ENCODE peak calls at places on chromosomes 2 and 18, in ten cellular contexts. O is mesothelial cell of epicardium, Z is IMR-90, N is GM06990, C is GM20000, S is endothelial cell, P is astrocyte, F is cardiac fibroblast, J is hepatocyte, X is pancreas. B is an unnamed sample.

GRCh38 chr2:95314964-95315611 is 17.9 kb downstream of the KCNIP3 start:
- DNase-seq in F (peak), J (peak), S (peak), N (no peak), P (no peak), Z (peak), C (peak), X (peak), O (no peak), B (peak)

GRCh38 chr2:65782996-65783650 is 350.7 kb upstream of the SPRED2 start:
- DNase-seq in Z (no peak), P (no peak), J (no peak), X (no peak), S (no peak), F (no peak), C (no peak), N (no peak), O (no peak), B (no peak)

GRCh38 chr2:35783723-35784122 is 571.9 kb upstream of the CRIM1 start:
- DNase-seq in X (peak), S (no peak), Z (no peak), P (no peak), C (no peak), F (no peak), J (peak), O (no peak), N (no peak), B (peak)

GRCh38 chr2:130846233-130846632 is 9.5 kb downstream of the ARHGEF4 start:
- DNase-seq in X (no peak), O (no peak), F (no peak), J (no peak), N (no peak), S (no peak), Z (no peak), P (no peak), C (no peak), B (no peak)

GRCh38 chr18:39749154-39749553 is 2183.6 kb upstream of the CELF4 start:
- DNase-seq in J (no peak), Z (no peak), X (no peak), C (no peak), F (no peak), P (no peak), S (no peak), N (no peak), O (no peak), B (no peak)

GRCh38 chr2:104858325-104858978 is 4.5 kb downstream of the POU3F3 start:
- DNase-seq in X (no peak), S (no peak), O (no peak), Z (no peak), F (no peak), P (no peak), J (no peak), N (no peak), C (no peak), B (no peak)

GRCh38 chr2:38997784-38998183 is 108.1 kb downstream of the ARHGEF33 start:
- DNase-seq in O (no peak), S (no peak), Z (peak), N (no peak), F (peak), J (peak), C (no peak), P (peak), X (no peak), B (no peak)

GRCh38 chr2:113822087-113822805 is 65.8 kb upstream of the SLC35F5 start:
- DNase-seq in J (no peak), Z (peak), X (no peak), O (no peak), C (no peak), S (no peak), P (no peak), N (no peak), F (no peak), B (no peak)

GRCh38 chr2:205694256-205694655 is 12.0 kb downstream of the NRP2 start:
- DNase-seq in O (no peak), X (no peak), P (no peak), Z (no peak), N (no peak), S (no peak), J (no peak), C (no peak), F (no peak), B (no peak)

GRCh38 chr2:51013060-51013746 is 18.7 kb downstream of the NRXN1 start:
- DNase-seq in S (no peak), X (peak), F (no peak), N (no peak), P (no peak), O (no peak), C (no peak), J (peak), Z (peak), B (peak)

GRCh38 chr18:21112543-21113105 is 1.0 kb upstream of the ROCK1 start:
- DNase-seq in S (no peak), X (no peak), N (no peak), O (no peak), J (no peak), F (peak), C (no peak), P (no peak), Z (peak), B (no peak)

GRCh38 chr18:48073231-48073930 is 142.9 kb upstream of the SMAD2 start:
- DNase-seq in F (no peak), X (no peak), S (no peak), P (no peak), N (no peak), Z (no peak), J (no peak), C (no peak), O (no peak), B (no peak)

GRCh38 chr18:50142441-50143120 is 52.4 kb downstream of the MYO5B start:
- DNase-seq in C (no peak), P (peak), X (no peak), F (no peak), J (no peak), S (no peak), Z (no peak), O (no peak), N (no peak), B (no peak)

GRCh38 chr2:224400886-224401632 is 848 bp downstream of the FAM124B start:
- DNase-seq in Z (no peak), P (no peak), F (no peak), N (no peak), O (no peak), C (no peak), X (no peak), S (no peak), J (no peak), B (no peak)

GRCh38 chr18:3447035-3447894 is 2.7 kb upstream of the TGIF1 start:
- DNase-seq in X (no peak), O (no peak), N (no peak), Z (peak), J (peak), F (peak), C (peak), P (peak), S (peak), B (peak)

GRCh38 chr18:57716550-57716949 is 86.6 kb downstream of the ATP8B1 start:
- DNase-seq in O (no peak), J (no peak), X (no peak), P (no peak), N (no peak), C (no peak), Z (no peak), F (no peak), S (no peak), B (no peak)

GRCh38 chr2:72603481-72603880 is 222.4 kb downstream of the EXOC6B start:
- DNase-seq in C (no peak), Z (peak), N (no peak), F (peak), J (no peak), S (no peak), P (peak), X (no peak), O (no peak), B (no peak)

GRCh38 chr2:163878718-163879117 is 142.9 kb upstream of the FIGN start:
- DNase-seq in P (no peak), F (peak), O (no peak), J (peak), C (no peak), S (peak), X (peak), Z (peak), N (no peak), B (peak)

GRCh38 chr2:36425771-36426340 is 70.3 kb downstream of the CRIM1 start:
- DNase-seq in X (no peak), F (no peak), C (no peak), S (no peak), Z (no peak), P (no peak), O (no peak), J (no peak), N (no peak), B (no peak)

GRCh38 chr18:1062592-1062991 is 157.9 kb downstream of the ADCYAP1 start:
- DNase-seq in C (no peak), O (no peak), J (no peak), Z (no peak), X (no peak), S (peak), F (peak), P (no peak), N (no peak), B (no peak)

GRCh38 chr2:168687314-168687713 is 115.1 kb upstream of the NOSTRIN start:
- DNase-seq in S (no peak), X (no peak), O (no peak), P (peak), N (no peak), C (no peak), J (no peak), Z (peak), F (peak), B (peak)

GRCh38 chr2:239194731-239195317 is 206.0 kb downstream of the HDAC4 start:
- DNase-seq in P (no peak), Z (no peak), J (no peak), F (no peak), O (no peak), C (no peak), X (no peak), S (no peak), N (no peak), B (no peak)

GRCh38 chr2:23563673-23564617 is 179.0 kb downstream of the KLHL29 start:
- DNase-seq in O (no peak), X (peak), J (no peak), P (peak), N (no peak), C (no peak), S (no peak), Z (peak), F (peak), B (peak)

GRCh38 chr2:118177932-118178331 is 89.7 kb downstream of the INSIG2 start:
- DNase-seq in J (no peak), C (no peak), S (no peak), Z (no peak), O (no peak), F (no peak), N (no peak), X (no peak), P (no peak), B (no peak)

GRCh38 chr18:76821875-76822509 is 365 bp upstream of the ZNF236 start:
- DNase-seq in F (peak), S (peak), O (peak), N (peak), C (peak), J (peak), X (peak), Z (peak), P (peak), B (peak)

GRCh38 chr2:109242222-109242653 is 113.2 kb downstream of the SH3RF3 start:
- DNase-seq in X (no peak), F (no peak), N (no peak), P (no peak), Z (no peak), J (no peak), S (no peak), C (no peak), O (no peak), B (no peak)

GRCh38 chr2:226763320-226763719 is 36.3 kb downstream of the IRS1 start:
- DNase-seq in F (peak), J (no peak), S (no peak), X (no peak), Z (peak), N (no peak), P (peak), O (no peak), C (no peak), B (no peak)

GRCh38 chr18:8368490-8369217 is 240.6 kb upstream of the RAB12 start:
- DNase-seq in X (no peak), P (no peak), O (no peak), F (no peak), Z (peak), C (no peak), S (no peak), J (no peak), N (no peak), B (no peak)

GRCh38 chr18:8366070-8366469 is 243.2 kb upstream of the RAB12 start:
- DNase-seq in P (no peak), C (no peak), O (no peak), X (no peak), S (no peak), N (no peak), Z (no peak), J (no peak), F (no peak), B (no peak)

GRCh38 chr18:8365528-8365927 is 243.7 kb upstream of the RAB12 start:
- DNase-seq in N (no peak), J (no peak), S (no peak), O (no peak), P (no peak), X (no peak), C (no peak), Z (no peak), F (no peak), B (no peak)

GRCh38 chr18:8366656-8367055 is 242.6 kb upstream of the RAB12 start:
- DNase-seq in X (peak), O (no peak), N (no peak), F (no peak), S (no peak), C (no peak), J (peak), Z (no peak), P (no peak), B (no peak)

DNA sequence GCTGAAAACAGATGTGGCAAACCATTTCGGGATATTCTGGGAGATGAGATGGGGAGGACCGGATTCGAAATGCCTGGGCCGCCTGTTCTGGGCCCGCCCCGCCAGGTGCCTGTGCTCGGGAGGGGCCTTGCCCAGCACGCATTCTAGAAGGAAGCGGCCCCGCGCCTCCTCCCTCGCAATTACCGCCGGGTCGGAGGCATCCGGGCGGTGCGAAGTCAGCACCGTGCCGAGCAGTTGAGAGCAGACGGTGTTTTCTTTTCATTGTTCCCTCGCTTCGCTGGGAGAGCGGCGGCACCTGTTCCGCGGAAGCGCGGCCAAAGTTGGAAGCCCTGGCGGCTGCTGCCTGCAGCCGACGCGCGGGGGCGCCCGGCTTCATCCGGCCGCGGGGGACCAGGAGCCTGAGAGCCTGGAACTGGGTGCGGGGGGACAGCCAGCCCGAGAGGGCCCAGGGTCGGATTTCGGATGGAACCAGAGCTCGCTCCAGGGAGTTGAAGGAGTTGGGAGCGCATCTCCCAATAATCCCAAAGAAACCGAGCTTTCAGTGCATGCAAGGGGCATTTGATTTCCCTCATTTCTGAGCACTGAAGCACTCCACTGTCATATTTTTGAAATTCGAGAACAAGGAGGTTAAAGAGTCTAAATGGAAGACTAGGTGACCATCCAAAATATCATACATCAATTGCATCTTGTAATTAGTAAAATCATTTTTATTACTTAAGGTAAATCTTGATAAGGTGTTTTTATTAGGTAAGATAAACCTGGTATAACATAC is 241.8 kb upstream of the RAB12 start:
- DNase-seq in O (peak), Z (no peak), C (peak), J (peak), X (peak), N (peak), F (peak), P (no peak), S (peak), B (peak)
- TF ChIP-seq CTCF in O (peak), Z (peak), C (peak), J (peak), X (peak), N (peak), F (peak), P (peak), S (peak), B (peak)

GRCh38 chr2:126643431-126643830 is 12.5 kb upstream of the GYPC start:
- DNase-seq in C (no peak), J (no peak), P (no peak), N (no peak), F (no peak), S (no peak), Z (no peak), X (no peak), O (no peak), B (no peak)
- TF ChIP-seq CTCF in C (no peak), J (no peak), P (no peak), N (no peak), F (no peak), S (no peak), Z (no peak), X (no peak), O (no peak), B (no peak)

DNA sequence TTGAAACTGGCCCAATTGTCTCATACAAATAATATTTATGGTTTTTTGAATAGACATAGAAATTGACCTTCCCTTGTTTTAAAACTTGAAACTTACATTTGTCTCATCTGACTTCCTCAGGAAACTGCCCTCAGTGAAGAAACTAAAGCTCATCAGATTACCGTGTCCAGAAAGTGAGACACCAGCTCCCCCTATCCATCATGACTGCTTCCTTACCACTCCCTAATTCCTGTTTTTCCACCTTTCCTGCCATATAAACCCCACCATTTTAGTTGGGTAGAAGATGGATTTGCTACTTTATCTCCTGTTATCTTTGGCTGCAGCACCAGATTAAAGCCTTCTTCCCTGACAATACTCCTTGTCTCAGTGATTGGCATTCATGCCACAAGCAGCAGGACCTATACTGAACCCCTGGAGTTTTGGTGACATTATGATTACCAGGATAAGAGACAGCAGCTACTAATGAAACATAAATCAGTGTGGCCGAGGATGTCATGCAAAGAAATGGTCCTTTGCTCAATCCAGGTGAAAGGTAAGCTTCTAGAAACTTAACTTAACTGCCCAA is 1627.6 kb upstream of the ZEB2 start:
- DNase-seq in C (no peak), Z (no peak), X (no peak), F (peak), S (no peak), J (no peak), O (no peak), P (no peak), N (no peak), B (no peak)
- TF ChIP-seq CTCF in C (no peak), Z (no peak), X (no peak), F (peak), S (no peak), J (no peak), O (no peak), P (no peak), N (no peak), B (no peak)

GRCh38 chr2:127226132-127226519 is 6.0 kb upstream of the CYP27C1 start:
- DNase-seq in X (no peak), C (no peak), S (no peak), F (no peak), O (no peak), P (no peak), J (no peak), Z (no peak), N (no peak), B (no peak)
- TF ChIP-seq CTCF in X (no peak), C (no peak), S (no peak), F (no peak), O (no peak), P (no peak), J (no peak), Z (no peak), N (no peak), B (no peak)

GRCh38 chr2:119475857-119476244 is 44.2 kb downstream of the TMEM37 start:
- DNase-seq in N (no peak), S (no peak), C (no peak), X (no peak), F (no peak), O (no peak), J (no peak), P (no peak), Z (no peak), B (no peak)

GRCh38 chr2:119478188-119479065 is 45.9 kb downstream of the SCTR start:
- DNase-seq in P (no peak), N (no peak), S (no peak), X (no peak), O (no peak), C (no peak), F (no peak), Z (no peak), J (no peak), B (no peak)

GRCh38 chr2:119475225-119475856 is 43.7 kb downstream of the TMEM37 start:
- DNase-seq in Z (no peak), C (no peak), P (no peak), J (no peak), S (no peak), F (no peak), N (no peak), X (no peak), O (no peak), B (no peak)

GRCh38 chr2:119474371-119475224 is 42.9 kb downstream of the TMEM37 start:
- DNase-seq in C (no peak), X (no peak), N (no peak), P (no peak), J (no peak), F (no peak), S (no peak), O (no peak), Z (no peak), B (no peak)

DNA sequence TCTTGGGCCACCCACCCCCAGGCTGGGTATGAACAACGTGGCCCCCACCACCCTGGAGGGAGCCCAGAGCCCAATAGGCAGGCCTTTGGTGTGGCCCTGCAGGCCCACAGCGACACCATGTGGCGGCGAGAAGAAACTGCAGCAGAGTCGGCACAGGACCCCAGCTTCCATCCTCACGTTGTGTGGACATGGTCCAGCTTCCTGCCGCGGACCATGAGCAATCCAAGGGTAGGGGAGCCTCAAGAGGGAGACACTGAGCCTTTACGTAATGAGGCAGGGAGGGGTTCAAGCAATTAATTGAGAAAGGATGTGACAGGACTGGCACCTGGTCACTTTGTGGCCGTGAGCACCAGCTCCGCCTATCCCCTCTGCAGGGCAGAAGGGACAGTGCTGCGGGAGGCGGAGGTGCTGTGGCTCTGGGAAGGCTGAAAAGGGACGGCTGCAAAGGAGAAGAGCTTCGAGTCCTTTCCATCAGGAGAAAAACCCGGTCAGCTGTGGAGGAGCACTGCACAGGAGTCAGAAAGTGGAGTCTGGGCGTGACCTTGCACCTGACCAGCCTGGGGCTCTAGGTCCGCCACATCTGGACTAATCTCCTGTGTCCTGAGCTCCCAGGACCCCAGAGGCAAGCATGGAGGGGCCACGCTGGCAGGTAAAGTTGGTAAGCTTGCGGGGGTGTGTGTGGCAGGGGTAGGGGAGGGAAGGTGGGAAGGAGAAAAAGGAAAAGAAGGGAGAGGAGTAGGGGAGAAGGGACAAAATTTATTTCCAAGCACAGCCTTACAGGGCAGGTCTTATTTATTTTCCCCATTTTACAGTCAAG is 44.9 kb downstream of the TMEM37 start:
- DNase-seq in F (peak), X (peak), C (peak), S (peak), P (peak), Z (peak), J (peak), N (peak), O (no peak), B (peak)
- TF ChIP-seq CTCF in F (peak), X (peak), C (peak), S (peak), P (peak), Z (peak), J (peak), N (peak), O (peak), B (peak)